ENCODE peak calls at places on chromosomes 13 and 19, in ten cellular contexts. Z, S, K, V, O, C, F, P, X and Y are unnamed samples.

GRCh38 chr19:40438284-40438683 is 5.9 kb downstream of the SERTAD3 start:
- DNase-seq in S (no peak), F (no peak), X (no peak), C (no peak), K (no peak), V (no peak), O (no peak), P (no peak), Z (no peak), Y (no peak)

GRCh38 chr19:17125728-17126677 is 50.4 kb downstream of the MYO9B start:
- DNase-seq in X (no peak), K (peak; percentile 92), C (no peak), S (peak; percentile 37), F (peak; percentile 87), P (peak; percentile 41), V (peak; percentile 64), Z (peak; percentile 67), O (peak; percentile 95), Y (peak; percentile 69)

GRCh38 chr13:109426690-109426990 is 359.7 kb downstream of the IRS2 start:
- DNase-seq in Z (no peak), K (no peak), X (no peak), F (no peak), P (no peak), C (no peak), O (no peak), S (no peak), V (no peak), Y (no peak)

GRCh38 chr13:41691276-41691675 is 233.9 kb downstream of the RGCC start:
- DNase-seq in Z (no peak), P (no peak), S (no peak), X (no peak), C (no peak), F (no peak), O (no peak), V (no peak), K (no peak), Y (no peak)

GRCh38 chr13:47211106-47211505 is 314.3 kb upstream of the HTR2A start:
- DNase-seq in F (no peak), Z (no peak), P (peak; percentile 24), X (no peak), S (no peak), K (no peak), V (no peak), C (peak; percentile 18), O (no peak), Y (no peak)

GRCh38 chr13:102293723-102294122 is 108.1 kb downstream of the FGF14 start:
- DNase-seq in V (no peak), F (no peak), C (no peak), Z (no peak), K (no peak), O (no peak), S (no peak), X (no peak), P (no peak), Y (no peak)

GRCh38 chr13:105202384-105202783 is 1333.1 kb downstream of the EFNB2 start:
- DNase-seq in S (no peak), V (no peak), F (peak; percentile 2), P (peak; percentile 78), Z (no peak), C (no peak), X (no peak), K (no peak), O (no peak), Y (no peak)

GRCh38 chr13:68927387-68928026 is 1180.1 kb upstream of the ATXN8OS start:
- DNase-seq in V (no peak), K (no peak), S (no peak), Z (no peak), F (no peak), P (peak; percentile 86), C (no peak), O (no peak), X (no peak), Y (no peak)

GRCh38 chr13:27339299-27339698 is 68.7 kb downstream of the RASL11A start:
- DNase-seq in S (no peak), P (peak; percentile 89), C (peak; percentile 20), V (no peak), O (no peak), X (no peak), K (peak; percentile 37), F (peak; percentile 29), Z (peak; percentile 78), Y (no peak)

GRCh38 chr19:35907377-35907745 is 734 bp downstream of the TYROBP start:
- DNase-seq in C (no peak), Z (no peak), O (peak; percentile 82), P (no peak), K (no peak), F (no peak), S (no peak), X (no peak), V (no peak), Y (no peak)

GRCh38 chr19:43432866-43433673 is 18.4 kb downstream of the TEX101 start:
- DNase-seq in F (peak; percentile 72), C (peak; percentile 60), V (peak; percentile 51), X (peak; percentile 1), Z (peak; percentile 53), S (no peak), P (peak; percentile 89), K (peak; percentile 70), O (peak; percentile 75), Y (peak; percentile 61)

GRCh38 chr19:12365094-12365371 is 450 bp downstream of the ZNF442 start:
- DNase-seq in X (no peak), S (peak; percentile 28), C (peak; percentile 30), P (peak; percentile 62), V (no peak), K (no peak), Z (no peak), O (no peak), F (no peak), Y (no peak)

GRCh38 chr13:102651392-102651791 is 43.5 kb downstream of the METTL21C start:
- DNase-seq in P (no peak), V (no peak), C (peak; percentile 5), F (no peak), O (no peak), K (no peak), X (no peak), Z (no peak), S (no peak), Y (no peak)

GRCh38 chr13:108632649-108633167 is 3.3 kb downstream of the MYO16 start:
- DNase-seq in V (no peak), K (no peak), P (no peak), F (no peak), S (no peak), C (no peak), X (no peak), Z (no peak), O (no peak), Y (no peak)

GRCh38 chr13:59742467-59742866 is 421.3 kb downstream of the DIAPH3 start:
- DNase-seq in X (no peak), O (no peak), F (no peak), Z (no peak), P (no peak), S (no peak), C (no peak), V (no peak), K (no peak), Y (no peak)

GRCh38 chr13:59746291-59746962 is 417.3 kb downstream of the DIAPH3 start:
- DNase-seq in C (peak; percentile 72), S (no peak), Z (no peak), V (no peak), X (no peak), O (no peak), F (no peak), K (no peak), P (no peak), Y (no peak)

GRCh38 chr13:59745395-59745788 is 418.3 kb downstream of the DIAPH3 start:
- DNase-seq in X (no peak), P (no peak), Z (no peak), F (no peak), C (peak; percentile 16), O (no peak), S (no peak), K (no peak), V (no peak), Y (no peak)

GRCh38 chr13:59743195-59743594 is 420.5 kb downstream of the DIAPH3 start:
- DNase-seq in P (peak; percentile 5), O (no peak), C (no peak), S (no peak), V (no peak), K (no peak), X (no peak), F (no peak), Z (no peak), Y (no peak)

GRCh38 chr13:59744747-59745394 is 418.9 kb downstream of the DIAPH3 start:
- DNase-seq in K (no peak), C (no peak), S (no peak), Z (no peak), O (no peak), V (no peak), F (no peak), P (peak; percentile 28), X (no peak), Y (no peak)
- H3K27ac ChIP-seq in K (no peak overlapping the region), C (no peak overlapping the region), S (no peak overlapping the region), Z (no peak overlapping the region), O (no peak overlapping the region), V (no peak overlapping the region), F (no peak overlapping the region), P (peak overlapping the region; percentile 24), X (peak overlapping the region; percentile 44), Y (no peak overlapping the region)

DNA sequence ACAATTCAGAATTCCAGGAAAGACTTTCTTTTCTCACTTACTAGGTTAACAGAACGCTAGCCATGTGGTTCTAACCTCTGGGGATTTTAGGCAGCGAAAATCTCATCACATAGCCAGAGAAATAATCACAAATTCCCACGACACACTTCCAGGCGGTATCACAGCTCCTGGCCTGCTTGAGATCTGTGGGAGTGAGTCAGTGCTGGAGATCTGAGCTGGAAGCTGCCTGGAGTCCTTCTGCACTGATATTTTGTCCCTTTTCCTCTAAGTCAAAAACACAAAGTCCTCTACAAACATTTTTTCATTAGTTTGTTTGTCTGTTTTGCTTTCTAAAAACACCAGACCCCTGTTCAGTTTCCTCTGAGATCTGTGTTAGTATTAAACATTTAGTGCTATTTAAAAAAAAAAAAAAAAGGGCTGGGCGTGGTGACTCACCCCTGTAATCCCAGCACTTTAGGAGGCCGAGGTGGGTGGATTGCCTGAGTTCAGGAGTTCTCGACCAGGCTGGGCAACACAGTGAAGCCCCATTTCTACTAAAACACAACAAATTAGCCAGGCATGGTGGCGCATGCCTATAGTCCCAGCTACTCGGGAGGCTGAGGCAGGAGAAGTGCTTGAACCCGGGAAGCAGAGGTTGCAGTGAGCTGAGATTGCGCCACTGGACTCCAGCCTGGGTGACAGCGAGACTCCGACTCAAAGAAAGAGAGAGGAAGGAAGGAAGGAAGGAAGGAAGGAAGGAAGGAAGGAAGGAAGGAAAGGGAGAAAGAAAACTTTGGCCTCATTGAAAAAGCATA is 12.2 kb upstream of the UBE2L5 start:
- DNase-seq in F (no peak), P (no peak), X (no peak), Z (no peak), K (no peak), V (no peak), O (no peak), C (peak; percentile 46), S (no peak), Y (no peak)
- H3K27ac ChIP-seq in F (no peak overlapping the region), P (no peak overlapping the region), X (no peak overlapping the region), Z (no peak overlapping the region), K (no peak overlapping the region), V (peak overlapping the region; percentile 83), O (peak overlapping the region; percentile 86), C (no peak overlapping the region), S (peak overlapping the region; percentile 92), Y (no peak overlapping the region)

GRCh38 chr13:23547000-23547590 is 23.1 kb upstream of the TNFRSF19 start:
- DNase-seq in O (no peak), C (peak; percentile 4), X (no peak), S (no peak), P (peak; percentile 69), K (no peak), F (no peak), Z (no peak), V (peak; percentile 80), Y (no peak)
- H3K27ac ChIP-seq in O (no peak overlapping the region), C (no peak overlapping the region), X (no peak overlapping the region), S (peak overlapping the region; percentile 22), P (no peak overlapping the region), K (no peak overlapping the region), F (no peak overlapping the region), Z (no peak overlapping the region), V (peak overlapping the region; percentile 83), Y (no peak overlapping the region)

GRCh38 chr19:42292963-42293362 is 9.0 kb upstream of the PRR19 start:
- DNase-seq in V (no peak), O (no peak), C (no peak), P (no peak), X (no peak), Z (no peak), F (no peak), S (no peak), K (no peak), Y (no peak)
- H3K27ac ChIP-seq in V (no peak overlapping the region), O (no peak overlapping the region), C (no peak overlapping the region), P (no peak overlapping the region), X (no peak overlapping the region), Z (no peak overlapping the region), F (no peak overlapping the region), S (no peak overlapping the region), K (no peak overlapping the region), Y (no peak overlapping the region)